ENCODE peak calls at places on chromosomes 11 and 22, in five cellular contexts. R, Z, E, L and G are unnamed samples.

GRCh38 chr11:88522624-88523361 is 185.3 kb upstream of the CTSC start:
- DNase-seq in R (no peak), Z (no peak), E (no peak), L (no peak), G (no peak)

GRCh38 chr11:606245-606644 is 9.5 kb downstream of the IRF7 start:
- DNase-seq in R (no peak), Z (no peak), E (no peak), L (peak; percentile 23), G (no peak)

GRCh38 chr22:24434472-24435322 is 7.3 kb downstream of the ADORA2A start:
- DNase-seq in R (no peak), Z (no peak), E (peak; percentile 98), L (no peak), G (peak; percentile 88)

GRCh38 chr22:31958625-31959239 is 14.4 kb downstream of the YWHAH start:
- DNase-seq in R (no peak), Z (no peak), E (no peak), L (no peak), G (no peak)

GRCh38 chr11:118938491-118939411 is 13.0 kb upstream of the BCL9L start:
- DNase-seq in R (no peak), Z (no peak), E (no peak), L (peak; percentile 99), G (no peak)

GRCh38 chr11:124310746-124311145 is 3.0 kb downstream of the OR8D1 start:
- DNase-seq in R (no peak), Z (no peak), E (no peak), L (peak; percentile 71), G (no peak)

GRCh38 chr11:59560290-59560701 is 49.0 kb downstream of the OR4D9 start:
- DNase-seq in R (peak; percentile 91), Z (peak; percentile 91), E (peak; percentile 92), L (peak; percentile 96), G (peak; percentile 76)

GRCh38 chr22:31093090-31093850 is 12.2 kb downstream of the SMTN start:
- DNase-seq in R (no peak), Z (no peak), E (no peak), L (no peak), G (no peak)

GRCh38 chr11:96567193-96567592 is 177.4 kb downstream of the JRKL start:
- DNase-seq in R (peak; percentile 47), Z (no peak), E (no peak), L (no peak), G (no peak)

GRCh38 chr11:36352919-36353318 is 56.8 kb downstream of the PRR5L start:
- DNase-seq in R (no peak), Z (no peak), E (no peak), L (no peak), G (peak; percentile 68)

GRCh38 chr11:118912742-118913410 is 12.8 kb downstream of the BCL9L start:
- DNase-seq in R (no peak), Z (no peak), E (no peak), L (peak; percentile 43), G (no peak)

GRCh38 chr22:44918166-44918924 is 91.5 kb downstream of the PHF21B start:
- DNase-seq in R (no peak), Z (no peak), E (no peak), L (no peak), G (no peak)

GRCh38 chr11:59528741-59529140 is 17.4 kb downstream of the OR4D9 start:
- DNase-seq in R (peak; percentile 13), Z (no peak), E (no peak), L (no peak), G (no peak)

GRCh38 chr11:101759771-101760450 is 154.9 kb upstream of the CEP126 start:
- DNase-seq in R (peak; percentile 8), Z (no peak), E (no peak), L (peak; percentile 87), G (no peak)

GRCh38 chr11:119566299-119566698 is 143.3 kb upstream of the THY1 start:
- DNase-seq in R (no peak), Z (no peak), E (no peak), L (no peak), G (no peak)

GRCh38 chr22:38518620-38519019 is 12.5 kb upstream of the DDX17 start:
- DNase-seq in R (no peak), Z (no peak), E (no peak), L (no peak), G (no peak)

GRCh38 chr22:42938449-42938848 is 76.5 kb downstream of the PACSIN2 start:
- DNase-seq in R (no peak), Z (no peak), E (no peak), L (no peak), G (no peak)

GRCh38 chr11:36056160-36056751 is 112.4 kb downstream of the LDLRAD3 start:
- DNase-seq in R (peak; percentile 82), Z (no peak), E (peak; percentile 77), L (peak; percentile 65), G (no peak)

GRCh38 chr11:11845066-11845465 is 3.3 kb downstream of the USP47 start:
- DNase-seq in R (peak; percentile 65), Z (no peak), E (no peak), L (peak; percentile 85), G (no peak)

GRCh38 chr22:45612451-45612901 is 59.2 kb upstream of the ATXN10 start:
- DNase-seq in R (no peak), Z (no peak), E (no peak), L (peak; percentile 75), G (no peak)

GRCh38 chr11:120229451-120230424 is 10.2 kb upstream of the POU2F3 start:
- DNase-seq in R (peak; percentile 76), Z (no peak), E (no peak), L (peak; percentile 64), G (peak; percentile 17)

GRCh38 chr22:35649026-35649553 is 844 bp downstream of the APOL6 start:
- DNase-seq in R (no peak), Z (no peak), E (no peak), L (no peak), G (peak; percentile 33)

GRCh38 chr11:11580831-11581492 is 40.8 kb downstream of the GALNT18 start:
- DNase-seq in R (no peak), Z (no peak), E (no peak), L (no peak), G (no peak)

GRCh38 chr11:112525270-112525669 is 264.6 kb upstream of the PLET1 start:
- DNase-seq in R (no peak), Z (no peak), E (no peak), L (no peak), G (peak; percentile 64)

GRCh38 chr11:73883856-73884255 is 7.1 kb downstream of the PAAF1 start:
- DNase-seq in R (no peak), Z (no peak), E (no peak), L (no peak), G (no peak)

GRCh38 chr11:350723-351255 is 18.5 kb upstream of the B4GALNT4 start:
- DNase-seq in R (peak; percentile 28), Z (no peak), E (no peak), L (no peak), G (peak; percentile 46)

GRCh38 chr11:33197915-33198727 is 36.8 kb upstream of the CSTF3 start:
- DNase-seq in R (no peak), Z (no peak), E (no peak), L (no peak), G (no peak)

GRCh38 chr11:110432713-110433392 is 3.1 kb downstream of the FDX1 start:
- DNase-seq in R (no peak), Z (no peak), E (no peak), L (peak; percentile 36), G (no peak)

GRCh38 chr11:26227311-26227710 is 104.6 kb upstream of the ANO3 start:
- DNase-seq in R (peak; percentile 22), Z (no peak), E (peak; percentile 76), L (peak; percentile 81), G (no peak)
- H3K4me2 ChIP-seq in R (no peak overlapping the region), Z (no peak overlapping the region), E (no peak overlapping the region), L (peak overlapping the region; percentile 55), G (no peak overlapping the region)

DNA sequence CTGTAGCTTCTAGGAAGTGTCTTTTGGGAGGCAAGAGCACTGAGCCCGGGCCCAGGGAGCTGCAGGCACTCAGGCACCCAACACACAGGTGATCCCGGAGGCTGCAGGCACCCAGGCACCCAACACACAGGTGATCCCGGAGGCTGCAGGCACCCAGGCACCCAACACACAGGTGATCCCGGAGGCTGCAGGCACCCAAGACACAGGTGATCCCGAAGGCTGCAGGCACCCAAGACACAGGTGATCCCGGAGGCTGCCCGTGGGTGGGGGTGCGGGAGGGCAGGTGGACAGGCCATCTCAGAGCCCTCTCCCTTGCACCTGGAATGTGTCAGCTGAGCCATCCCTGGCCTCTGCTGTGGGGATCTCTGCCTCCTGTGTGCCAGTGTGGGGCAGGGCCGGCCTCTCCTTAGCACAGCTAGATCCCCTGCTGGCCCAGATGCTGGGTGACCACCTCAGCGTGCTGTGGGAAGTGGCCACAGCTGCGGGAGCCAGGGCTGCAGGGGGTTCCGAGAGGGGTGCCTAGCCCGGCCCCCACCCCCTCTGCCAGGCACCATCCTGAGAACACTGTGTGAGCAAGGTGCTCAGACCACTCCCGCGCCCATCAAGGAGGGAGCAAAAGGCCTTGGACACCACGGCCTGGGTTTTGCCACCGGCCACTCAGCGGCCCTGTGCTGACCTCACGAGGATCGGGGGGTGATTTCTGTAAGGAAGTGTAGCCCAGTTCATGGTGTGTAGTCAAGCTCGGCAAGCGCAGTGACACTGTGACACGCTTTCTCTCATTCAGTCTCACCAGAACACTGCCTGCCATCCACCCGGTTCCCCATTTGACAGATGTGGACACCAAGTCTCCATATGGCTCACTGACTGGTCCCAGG is 14.2 kb downstream of the MRGPRG start:
- DNase-seq in R (no peak), Z (no peak), E (no peak), L (no peak), G (no peak)
- H2AFZ ChIP-seq in R (no peak overlapping the region), Z (no peak overlapping the region), E (no peak overlapping the region), L (no peak overlapping the region), G (no peak overlapping the region)

DNA sequence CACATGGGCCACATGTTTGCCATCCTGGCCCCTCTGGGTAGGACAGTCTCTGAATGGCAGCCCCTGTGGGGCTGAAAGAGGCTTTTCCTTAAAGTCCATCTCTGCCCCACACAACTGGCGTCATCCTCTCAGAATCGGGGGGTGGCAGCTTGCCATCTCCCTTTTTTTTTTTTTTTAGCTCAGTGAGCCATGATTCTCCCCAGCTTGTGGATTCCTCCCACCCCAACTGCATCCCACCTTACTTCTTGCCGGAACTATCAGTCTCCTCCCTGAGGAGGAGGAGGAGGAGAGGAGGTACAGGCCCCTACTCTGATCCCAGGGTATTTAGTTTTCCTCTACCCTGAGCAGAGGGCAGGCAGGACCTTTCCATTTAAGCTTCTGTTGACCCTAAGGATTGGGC is 3.4 kb downstream of the DGKZ start:
- DNase-seq in R (no peak), Z (no peak), E (no peak), L (no peak), G (no peak)
- H3K4me2 ChIP-seq in R (no peak overlapping the region), Z (no peak overlapping the region), E (peak overlapping the region; percentile 54), L (no peak overlapping the region), G (peak overlapping the region; percentile 23)

DNA sequence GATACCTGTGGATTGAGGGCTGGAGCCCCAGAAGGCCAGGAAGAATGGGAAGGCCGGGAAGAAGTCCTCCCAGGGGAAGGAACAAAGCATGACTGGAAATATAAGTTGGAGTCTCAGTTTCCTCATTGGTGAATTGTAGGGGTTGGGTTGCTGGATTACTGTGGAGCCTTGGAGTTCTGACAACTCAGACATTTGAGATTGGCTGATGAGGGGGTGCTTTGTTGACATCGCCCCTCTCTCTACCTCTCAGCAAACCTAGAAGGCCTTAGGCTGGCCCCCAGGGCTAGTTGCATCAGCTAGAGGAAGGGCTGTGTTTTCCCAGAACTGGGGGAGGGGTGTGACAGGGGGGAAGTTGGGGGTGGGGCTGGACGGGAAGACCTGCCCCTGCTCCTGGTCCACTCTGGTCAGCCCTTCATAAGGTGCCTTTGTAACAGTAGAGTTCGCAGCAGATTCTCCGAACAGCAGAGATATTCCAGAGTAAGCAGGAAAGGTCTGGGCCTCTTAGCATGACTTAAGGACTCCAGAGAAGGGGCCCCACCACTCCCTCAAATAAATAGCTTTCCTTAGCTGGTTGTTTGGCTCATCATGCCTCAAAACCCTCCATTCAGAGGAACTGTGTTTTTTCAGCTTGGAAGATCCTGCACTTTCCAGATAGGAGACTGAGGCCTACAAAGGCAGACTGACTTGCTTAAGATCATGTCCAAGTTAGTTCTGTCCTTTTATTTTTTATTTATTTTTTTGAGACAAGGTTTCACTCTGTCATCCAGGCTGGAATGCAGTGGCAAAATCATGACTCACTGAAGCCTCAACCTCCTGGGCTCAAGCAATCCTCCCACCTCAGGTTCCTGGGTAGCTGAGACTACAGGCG is 12.5 kb upstream of the THRSP start:
- DNase-seq in R (peak; percentile 72), Z (no peak), E (no peak), L (peak; percentile 84), G (no peak)
- H2AFZ ChIP-seq in R (peak overlapping the region; percentile 80), Z (peak overlapping the region; percentile 85), E (no peak overlapping the region), L (peak overlapping the region; percentile 62), G (no peak overlapping the region)